ENCODE peak calls at places on chromosomes 4 and X, in ten cellular contexts. K is astrocyte, X is GM23248, O is endothelial cell of umbilical vein, G is GM12878, D is neuronal stem cell, C is OCI-LY7, N is neural progenitor cell, J is HCT116, F is MM.1S. Y is an unnamed sample. For H3K36me3, the result is how much of the 10 kb centered on the place peaks cover.

GRCh38 chrX:123223859-123224258 is 39.8 kb downstream of the GRIA3 start:
- DNase-seq in K (no peak), X (no peak), O (no peak), G (peak), D (no peak), C (no peak), N (no peak), J (no peak), F (no peak), Y (no peak)

GRCh38 chr4:83618431-83618830 is 82.5 kb downstream of the GPAT3 start:
- DNase-seq in K (peak), X (peak), O (peak), G (no peak), D (no peak), C (no peak), N (no peak), J (peak), F (no peak), Y (peak)

GRCh38 chr4:38730830-38731646 is 51.8 kb downstream of the TLR10 start:
- DNase-seq in K (peak), X (peak), O (peak), G (peak), D (peak), C (peak), N (peak), J (peak), F (peak), Y (peak)

GRCh38 chrX:118627084-118627758 is 100.2 kb upstream of the IL13RA1 start:
- DNase-seq in K (no peak), X (peak), O (peak), G (no peak), D (no peak), C (peak), N (no peak), J (no peak), F (peak), Y (peak)

GRCh38 chr4:93828830-93829530 is 427 bp downstream of the ATOH1 start:
- DNase-seq in K (no peak), X (peak), O (no peak), G (no peak), D (peak), C (no peak), N (peak), J (no peak), F (peak), Y (no peak)

GRCh38 chr4:47899639-47900038 is 14.7 kb downstream of the NFXL1 start:
- DNase-seq in K (no peak), X (no peak), O (no peak), G (no peak), D (no peak), C (no peak), N (no peak), J (no peak), F (no peak), Y (no peak)

GRCh38 chr4:123170843-123171242 is 225.8 kb upstream of the SPRY1 start:
- DNase-seq in K (peak), X (no peak), O (no peak), G (no peak), D (no peak), C (no peak), N (no peak), J (no peak), F (no peak), Y (peak)

GRCh38 chrX:88863726-88864125 is 116.7 kb downstream of the CPXCR1 start:
- DNase-seq in K (no peak), X (no peak), O (no peak), G (no peak), D (no peak), C (no peak), N (no peak), J (no peak), F (no peak), Y (no peak)

GRCh38 chr4:123746981-123747380 is 350.4 kb downstream of the SPRY1 start:
- DNase-seq in K (no peak), X (no peak), O (no peak), G (no peak), D (no peak), C (no peak), N (peak), J (no peak), F (no peak), Y (no peak)

GRCh38 chrX:3598046-3598605 is 115.3 kb downstream of the PRKX start:
- DNase-seq in K (no peak), X (no peak), O (no peak), G (no peak), D (no peak), C (no peak), N (no peak), J (no peak), F (no peak), Y (peak)

GRCh38 chr4:25903905-25904747 is 9.9 kb upstream of the SMIM20 start:
- DNase-seq in K (no peak), X (peak), O (no peak), G (no peak), D (no peak), C (peak), N (no peak), J (no peak), F (no peak), Y (no peak)

GRCh38 chr4:68375667-68376559 is 26.0 kb upstream of the YTHDC1 start:
- DNase-seq in K (peak), X (peak), O (peak), G (no peak), D (peak), C (peak), N (peak), J (peak), F (peak), Y (peak)

GRCh38 chrX:34956915-34957314 is 14.3 kb downstream of the FAM47B start:
- DNase-seq in K (peak), X (peak), O (peak), G (no peak), D (no peak), C (no peak), N (no peak), J (no peak), F (no peak), Y (peak)

GRCh38 chr4:85929926-85930325 is 429.9 kb downstream of the MAPK10 start:
- DNase-seq in K (no peak), X (peak), O (peak), G (no peak), D (peak), C (no peak), N (peak), J (no peak), F (no peak), Y (peak)

GRCh38 chrX:155767101-155767878 is 113.9 kb upstream of the VAMP7 start:
- DNase-seq in K (peak), X (peak), O (peak), G (peak), D (peak), C (no peak), N (peak), J (peak), F (peak), Y (peak)

GRCh38 chr4:90181644-90182043 is 54.5 kb downstream of the CCSER1 start:
- DNase-seq in K (no peak), X (no peak), O (no peak), G (no peak), D (no peak), C (no peak), N (no peak), J (no peak), F (no peak), Y (peak)

GRCh38 chr4:125739760-125740159 is 425.0 kb downstream of the FAT4 start:
- DNase-seq in K (peak), X (no peak), O (peak), G (no peak), D (no peak), C (no peak), N (no peak), J (no peak), F (no peak), Y (no peak)

GRCh38 chr4:10204401-10205058 is 87.9 kb upstream of the WDR1 start:
- DNase-seq in K (no peak), X (peak), O (no peak), G (no peak), D (no peak), C (no peak), N (no peak), J (no peak), F (no peak), Y (no peak)

GRCh38 chr4:10205223-10205622 is 88.6 kb upstream of the WDR1 start:
- DNase-seq in K (no peak), X (peak), O (no peak), G (no peak), D (no peak), C (no peak), N (no peak), J (no peak), F (no peak), Y (peak)

GRCh38 chr4:10201356-10202223 is 85.0 kb upstream of the WDR1 start:
- DNase-seq in K (no peak), X (no peak), O (no peak), G (no peak), D (no peak), C (no peak), N (no peak), J (no peak), F (no peak), Y (peak)

GRCh38 chr4:10200869-10201268 is 84.3 kb upstream of the WDR1 start:
- DNase-seq in K (no peak), X (no peak), O (no peak), G (no peak), D (no peak), C (no peak), N (no peak), J (no peak), F (no peak), Y (no peak)

DNA sequence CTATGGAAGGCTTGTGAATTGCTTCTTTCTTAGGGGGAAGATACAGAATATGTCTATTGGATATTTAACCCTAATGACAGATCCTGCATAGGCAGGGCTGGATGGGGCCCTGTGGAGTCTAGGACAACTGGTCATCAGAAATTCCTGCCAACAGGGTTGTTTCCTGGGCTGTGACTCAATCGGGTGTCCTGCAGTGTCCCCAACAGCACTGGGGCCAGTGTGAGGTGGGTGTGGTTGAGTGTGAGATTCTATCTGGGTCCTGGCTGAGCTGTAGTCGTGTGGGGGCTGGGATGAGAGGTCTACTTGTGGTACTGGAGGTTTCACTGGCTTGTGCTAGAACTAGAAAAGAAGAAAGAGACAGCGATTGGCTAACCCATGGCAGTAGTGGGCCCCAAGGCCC is 87.3 kb upstream of the WDR1 start:
- DNase-seq in K (no peak), X (no peak), O (no peak), G (no peak), D (no peak), C (no peak), N (no peak), J (no peak), F (no peak), Y (no peak)
- H3K36me3 ChIP-seq in K (under half), X (under half), O (under half), G (under half), D (under half), C (under half), N (under half), J (under half), F (under half), Y (under half)

DNA sequence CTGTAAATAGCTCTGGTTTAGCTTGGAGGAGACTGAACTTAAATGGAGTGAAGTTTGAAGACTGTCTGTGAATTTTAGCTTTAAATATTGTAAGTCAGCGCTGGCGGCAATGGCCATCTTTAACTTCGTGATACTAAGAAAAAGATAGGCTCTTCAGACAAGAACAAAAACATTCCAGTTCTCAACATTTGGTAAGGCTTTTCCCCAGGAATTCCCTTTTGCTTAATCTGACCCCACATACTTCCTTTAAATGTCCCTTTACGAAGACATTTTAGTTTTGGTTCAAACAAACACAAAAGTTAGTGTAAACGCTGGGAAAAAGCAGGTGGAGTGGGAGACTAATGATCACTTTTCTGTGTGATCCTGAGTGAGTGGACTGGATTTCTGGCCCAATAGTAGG is 106.2 kb downstream of the MAML3 start:
- DNase-seq in K (no peak), X (no peak), O (peak), G (no peak), D (no peak), C (no peak), N (peak), J (no peak), F (no peak), Y (no peak)
- H3K4me2 ChIP-seq in K (peak), X (no peak), O (peak), G (no peak), D (no peak), C (no peak), N (peak), J (no peak), F (no peak), Y (no peak)

GRCh38 chr4:184316821-184317220 is 99.1 kb upstream of the ENPP6 start:
- DNase-seq in K (no peak), X (no peak), O (no peak), G (no peak), D (no peak), C (no peak), N (no peak), J (no peak), F (no peak), Y (no peak)

GRCh38 chr4:184315675-184316359 is 98.1 kb upstream of the ENPP6 start:
- DNase-seq in K (no peak), X (no peak), O (no peak), G (no peak), D (no peak), C (no peak), N (no peak), J (no peak), F (no peak), Y (no peak)

GRCh38 chr4:184320630-184321029 is 103.0 kb upstream of the ENPP6 start:
- DNase-seq in K (no peak), X (no peak), O (no peak), G (no peak), D (no peak), C (no peak), N (no peak), J (no peak), F (no peak), Y (no peak)

GRCh38 chr4:184318852-184319251 is 101.2 kb upstream of the ENPP6 start:
- DNase-seq in K (no peak), X (no peak), O (no peak), G (no peak), D (no peak), C (no peak), N (no peak), J (no peak), F (peak), Y (no peak)

DNA sequence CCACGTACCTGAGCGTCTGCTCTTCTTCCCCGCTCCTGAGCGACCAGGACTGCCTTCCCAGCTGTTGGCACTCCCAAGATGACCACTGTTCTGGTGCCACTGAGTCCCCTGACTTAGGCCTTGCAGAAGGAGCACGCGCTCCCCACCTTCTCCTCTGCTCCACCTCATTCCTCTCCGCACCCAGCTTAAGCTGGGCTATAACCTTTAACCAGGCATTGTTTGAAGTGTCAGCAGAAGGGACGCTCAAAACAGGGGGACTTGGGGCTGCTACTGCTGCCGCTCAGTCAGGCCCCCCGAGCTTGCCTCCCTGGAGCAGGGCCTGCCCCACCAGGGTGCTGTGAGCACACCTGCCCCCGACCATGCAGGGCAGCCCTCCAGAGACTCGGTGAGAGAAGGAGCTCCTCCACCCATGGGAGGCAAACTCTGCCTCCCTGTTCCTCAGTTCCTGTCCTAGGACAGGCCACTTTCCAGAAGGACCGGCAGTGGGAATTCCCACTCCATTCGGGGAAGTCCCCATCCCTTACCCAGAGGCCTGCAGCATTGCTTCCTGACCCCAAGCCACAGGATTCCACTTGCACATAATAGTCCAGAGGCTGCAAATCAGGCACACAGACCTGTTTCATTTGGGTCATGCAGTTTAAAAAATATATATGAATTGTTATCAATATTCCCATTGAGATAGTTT is 99.7 kb upstream of the ENPP6 start:
- DNase-seq in K (no peak), X (no peak), O (no peak), G (no peak), D (no peak), C (no peak), N (no peak), J (no peak), F (no peak), Y (peak)
- H2AFZ ChIP-seq in K (no peak), X (no peak), O (no peak), G (no peak), D (no peak), C (no peak), N (no peak), J (no peak), F (no peak), Y (no peak)

GRCh38 chrX:19569930-19570329 is 54.6 kb upstream of the MAP3K15 start:
- DNase-seq in K (no peak), X (no peak), O (no peak), G (no peak), D (no peak), C (no peak), N (no peak), J (no peak), F (no peak), Y (no peak)
- H3K36me3 ChIP-seq in K (under half), X (under half), O (under half), G (under half), D (under half), C (under half), N (under half), J (under half), F (under half), Y (under half)

GRCh38 chrX:65707153-65707552 is 39.7 kb downstream of the MSN start:
- DNase-seq in K (no peak), X (no peak), O (no peak), G (no peak), D (no peak), C (no peak), N (no peak), J (no peak), F (no peak), Y (no peak)

GRCh38 chrX:65712005-65712861 is 44.8 kb downstream of the MSN start:
- DNase-seq in K (no peak), X (no peak), O (peak), G (no peak), D (no peak), C (no peak), N (no peak), J (no peak), F (no peak), Y (no peak)

GRCh38 chrX:65705439-65705838 is 38.0 kb downstream of the MSN start:
- DNase-seq in K (no peak), X (no peak), O (no peak), G (no peak), D (no peak), C (no peak), N (no peak), J (no peak), F (peak), Y (no peak)

GRCh38 chrX:65702956-65703355 is 35.5 kb downstream of the MSN start:
- DNase-seq in K (no peak), X (no peak), O (no peak), G (no peak), D (no peak), C (no peak), N (no peak), J (no peak), F (no peak), Y (no peak)

DNA sequence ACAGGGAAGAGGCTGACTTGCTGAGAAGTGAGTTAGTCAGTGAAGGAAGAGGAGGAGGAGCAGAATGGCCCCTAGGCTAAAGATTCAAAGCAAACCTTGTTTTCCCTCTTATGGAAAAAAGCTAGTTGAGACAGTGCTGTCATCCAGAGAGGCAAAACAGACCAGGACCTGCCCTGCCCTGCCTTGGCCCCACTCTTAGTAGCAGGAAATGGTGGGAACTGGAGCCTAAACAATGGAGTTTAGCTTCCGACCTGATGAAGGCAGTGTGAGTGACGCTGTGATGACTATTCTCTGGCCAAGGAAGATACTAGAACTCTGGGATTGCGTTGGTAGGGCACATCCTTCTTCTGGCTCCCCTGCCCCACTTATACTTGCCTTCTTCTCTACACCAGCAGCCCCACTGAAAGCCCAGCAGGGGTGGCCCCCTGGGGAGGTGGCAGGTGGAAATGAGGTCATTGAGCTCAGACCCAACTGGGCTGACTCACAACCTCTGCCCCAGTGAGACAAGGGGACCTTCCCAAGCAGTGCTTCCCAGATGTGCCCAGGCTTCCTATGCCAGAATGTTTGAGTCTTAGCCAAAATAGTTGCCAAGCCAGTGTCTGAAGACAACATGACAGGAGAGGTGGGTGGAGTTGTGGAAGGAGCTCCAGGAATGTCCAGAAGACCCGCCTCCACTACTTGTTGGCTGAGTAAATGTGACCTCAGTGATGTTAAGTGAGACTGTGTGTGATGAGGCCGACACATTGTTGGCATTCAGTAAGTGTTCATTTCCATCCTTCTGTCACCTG is 38.8 kb downstream of the MSN start:
- DNase-seq in K (peak), X (peak), O (peak), G (no peak), D (no peak), C (no peak), N (no peak), J (no peak), F (no peak), Y (peak)
- H3K4me2 ChIP-seq in K (peak), X (no peak), O (peak), G (no peak), D (no peak), C (peak), N (no peak), J (peak), F (no peak), Y (peak)

GRCh38 chr4:145234086-145234694 is 53.8 kb upstream of the OTUD4 start:
- DNase-seq in K (peak), X (peak), O (peak), G (peak), D (peak), C (peak), N (peak), J (peak), F (peak), Y (peak)
- H2AFZ ChIP-seq in K (peak), X (no peak), O (peak), G (peak), D (no peak), C (peak), N (peak), J (no peak), F (no peak), Y (no peak)

GRCh38 chrX:103681443-103681842 is 5.1 kb downstream of the MORF4L2 start:
- DNase-seq in K (peak), X (peak), O (no peak), G (no peak), D (no peak), C (no peak), N (no peak), J (no peak), F (no peak), Y (no peak)
- H3K36me3 ChIP-seq in K (half or more), X (under half), O (under half), G (under half), D (under half), C (half or more), N (half or more), J (under half), F (under half), Y (under half)